ENCODE peak calls at places on chromosomes 4 and X, in five cellular contexts. W is cardiac muscle cell, L is dorsolateral prefrontal cortex, S is kidney, G is PC-3. M is an unnamed sample.
A peak's percentile ranks its signal among the peaks of the same experiment; 100 is the strongest.

GRCh38 chrX:109472939-109473713 is 8.8 kb downstream of the GUCY2F start:
- DNase-seq in W (peak; percentile 77), L (no peak), S (peak; percentile 43), G (peak; percentile 28), M (no peak)

GRCh38 chr4:146245899-146246298 is 31.6 kb downstream of the REELD1 start:
- DNase-seq in W (no peak), L (no peak), S (peak; percentile 84), G (no peak), M (no peak)

GRCh38 chrX:39002466-39002865 is 201.2 kb downstream of the MID1IP1 start:
- DNase-seq in W (no peak), L (no peak), S (no peak), G (peak; percentile 7), M (no peak)

GRCh38 chrX:33434256-33435092 is 223.1 kb upstream of the DMD start:
- DNase-seq in W (peak; percentile 82), L (peak; percentile 39), S (no peak), G (peak; percentile 66), M (peak; percentile 0)

GRCh38 chr4:141022221-141022760 is 111.0 kb downstream of the RNF150 start:
- DNase-seq in W (no peak), L (no peak), S (no peak), G (no peak), M (no peak)

GRCh38 chr4:143524211-143524610 is 10.7 kb downstream of the SMARCA5 start:
- DNase-seq in W (no peak), L (no peak), S (no peak), G (no peak), M (no peak)

GRCh38 chrX:10617964-10618342 is 2.4 kb downstream of the MID1 start:
- DNase-seq in W (no peak), L (no peak), S (no peak), G (peak; percentile 93), M (no peak)

GRCh38 chrX:2383735-2384134 is 117.0 kb downstream of the DHRSX start:
- DNase-seq in W (no peak), L (no peak), S (no peak), G (peak; percentile 64), M (no peak)

GRCh38 chr4:158161561-158162354 is 11.1 kb downstream of the GASK1B start:
- DNase-seq in W (no peak), L (no peak), S (no peak), G (peak; percentile 55), M (no peak)

GRCh38 chr4:185778307-185778706 is 33.7 kb downstream of the SORBS2 start:
- DNase-seq in W (no peak), L (no peak), S (no peak), G (peak; percentile 41), M (no peak)

GRCh38 chr4:96638132-96638531 is 798.2 kb downstream of the PDHA2 start:
- DNase-seq in W (no peak), L (no peak), S (no peak), G (no peak), M (no peak)

GRCh38 chr4:157222764-157223145 is 2.2 kb downstream of the GRIA2 start:
- DNase-seq in W (no peak), L (no peak), S (no peak), G (no peak), M (no peak)

GRCh38 chr4:69881173-69881773 is 21.3 kb upstream of the SULT1E1 start:
- DNase-seq in W (peak; percentile 54), L (no peak), S (no peak), G (peak; percentile 66), M (peak; percentile 8)

GRCh38 chr4:187103351-187103750 is 379.7 kb upstream of the FAT1 start:
- DNase-seq in W (no peak), L (no peak), S (no peak), G (no peak), M (no peak)

GRCh38 chr4:158193171-158193749 is 17.0 kb upstream of the TMEM144 start:
- DNase-seq in W (peak; percentile 43), L (no peak), S (no peak), G (peak; percentile 62), M (no peak)

GRCh38 chrX:145936769-145937168 is 119.1 kb downstream of the SLITRK2 start:
- DNase-seq in W (no peak), L (no peak), S (no peak), G (no peak), M (no peak)

GRCh38 chr4:125198916-125199315 is 115.8 kb upstream of the FAT4 start:
- DNase-seq in W (no peak), L (no peak), S (no peak), G (peak; percentile 48), M (no peak)

GRCh38 chr4:113433116-113433515 is 328.4 kb downstream of the CAMK2D start:
- DNase-seq in W (no peak), L (no peak), S (no peak), G (no peak), M (no peak)

GRCh38 chrX:12997898-12998687 is 23.2 kb downstream of the TMSB4X start:
- DNase-seq in W (no peak), L (peak; percentile 63), S (no peak), G (no peak), M (no peak)

GRCh38 chr4:76194325-76194724 is 19.3 kb downstream of the SCARB2 start:
- DNase-seq in W (no peak), L (no peak), S (no peak), G (peak; percentile 85), M (peak; percentile 74)

GRCh38 chrX:134776844-134777370 is 118.6 kb upstream of the PLAC1 start:
- DNase-seq in W (no peak), L (no peak), S (no peak), G (no peak), M (no peak)
- H3K27ac ChIP-seq in W (no peak overlapping the region), L (no peak overlapping the region), S (no peak overlapping the region), G (no peak overlapping the region), M (no peak overlapping the region)

DNA sequence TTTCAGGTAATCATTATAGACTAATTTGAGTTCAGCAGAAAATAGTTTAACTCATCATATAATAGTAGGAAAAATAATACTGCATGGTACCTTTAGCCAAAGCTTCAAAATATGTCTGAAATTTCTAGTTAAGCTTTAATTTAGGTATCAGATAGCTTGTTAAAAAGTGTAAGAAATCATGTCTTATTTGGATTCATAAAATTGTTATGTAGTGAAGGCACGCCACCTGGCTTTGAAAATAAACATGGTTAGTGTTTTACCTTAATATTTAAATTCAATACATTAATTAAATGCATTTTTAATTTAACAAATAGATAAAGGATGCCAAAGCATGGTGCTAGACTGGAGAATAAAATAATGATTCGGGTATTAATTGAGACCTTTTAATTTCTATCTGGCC is 211.4 kb downstream of the FSTL5 start:
- DNase-seq in W (no peak), L (no peak), S (no peak), G (peak; percentile 40), M (no peak)
- TF ChIP-seq CTCF in W (no peak), L (no peak), S (no peak), G (peak; percentile 55), M (no peak)

GRCh38 chr4:792729-793108 is 33.2 kb downstream of the CPLX1 start:
- DNase-seq in W (no peak), L (no peak), S (no peak), G (no peak), M (no peak)
- H3K4me3 ChIP-seq in W (no peak overlapping the region), L (no peak overlapping the region), S (no peak overlapping the region), G (peak overlapping the region; percentile 50), M (no peak overlapping the region)

GRCh38 chr4:162684371-162684700 is 482.4 kb downstream of the NAF1 start:
- DNase-seq in W (no peak), L (no peak), S (no peak), G (no peak), M (no peak)
- H3K27ac ChIP-seq in W (no peak overlapping the region), L (no peak overlapping the region), S (no peak overlapping the region), G (peak overlapping the region; percentile 81), M (no peak overlapping the region)

DNA sequence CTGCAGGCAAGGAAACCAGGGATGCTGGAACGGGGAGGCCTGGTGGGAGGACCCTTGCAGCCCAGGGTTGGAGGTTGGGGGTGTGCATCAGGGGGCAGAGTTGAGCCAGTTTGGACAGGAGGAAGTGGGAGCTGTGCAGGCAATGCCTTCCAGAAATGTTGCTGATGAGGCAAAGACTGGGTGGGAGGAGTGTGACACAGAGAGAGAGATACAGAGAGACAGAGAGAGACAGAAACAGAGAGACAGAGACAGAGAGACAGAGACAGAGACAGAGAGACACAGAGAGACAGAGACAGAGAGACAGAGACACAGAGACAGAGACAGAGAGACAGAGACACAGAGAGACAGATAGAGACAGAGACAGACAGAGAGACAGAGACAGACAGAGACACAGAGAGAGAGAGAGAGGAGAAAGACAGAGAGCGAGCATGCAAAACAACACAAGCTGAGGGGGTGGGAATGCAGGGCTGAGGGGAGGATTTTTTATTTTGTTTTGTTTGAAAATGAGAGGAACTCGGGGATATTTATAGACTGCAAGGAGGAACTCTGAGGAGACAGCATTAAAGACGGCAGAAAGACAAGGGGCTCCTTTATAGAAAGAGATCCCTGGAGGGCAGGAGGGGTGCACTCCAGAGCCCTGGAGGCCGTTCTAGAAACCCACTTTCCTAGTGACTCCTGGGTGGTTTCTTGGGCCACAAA is 1.9 kb upstream of the HAUS3 start:
- DNase-seq in W (peak; percentile 55), L (peak; percentile 39), S (peak; percentile 82), G (no peak), M (no peak)
- TF ChIP-seq CTCF in W (peak; percentile 44), L (no peak), S (peak; percentile 34), G (peak; percentile 24), M (peak; percentile 15)

DNA sequence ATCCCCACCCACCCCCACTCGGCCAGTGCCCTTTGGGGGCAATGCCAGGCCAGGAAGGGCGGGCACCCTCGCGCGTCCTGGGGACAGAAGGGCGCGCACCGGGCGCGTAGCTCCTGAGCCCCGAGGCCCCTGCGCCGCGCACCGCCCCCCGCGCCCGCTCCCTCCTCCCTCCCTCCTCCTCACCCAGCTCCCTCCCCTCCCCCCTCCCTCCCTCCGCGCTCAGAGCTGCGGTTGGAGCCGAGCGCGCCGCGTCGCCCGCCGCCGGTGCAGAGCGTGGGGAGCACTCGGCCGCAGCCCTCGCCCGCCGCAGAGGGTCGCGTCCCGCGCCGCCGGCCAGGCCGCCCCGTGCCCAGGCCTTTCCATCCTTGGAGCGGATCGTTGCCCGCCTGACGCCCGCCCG is at the start of gene ATP2B3:
- DNase-seq in W (no peak), L (no peak), S (no peak), G (no peak), M (no peak)
- H3K4me3 ChIP-seq in W (peak within 1 kb of the TSS; percentile 8), L (peak within 1 kb of the TSS; percentile 5), S (no peak within 1 kb of the TSS), G (no peak within 1 kb of the TSS), M (no peak within 1 kb of the TSS)

GRCh38 chr4:55458611-55459010 is 62.9 kb downstream of the TMEM165 start:
- DNase-seq in W (no peak), L (no peak), S (no peak), G (peak; percentile 63), M (no peak)
- H3K27ac ChIP-seq in W (no peak overlapping the region), L (no peak overlapping the region), S (no peak overlapping the region), G (peak overlapping the region; percentile 31), M (no peak overlapping the region)

GRCh38 chr4:67198757-67199156 is 346.5 kb downstream of the CENPC start:
- DNase-seq in W (peak; percentile 48), L (no peak), S (no peak), G (peak; percentile 77), M (no peak)
- TF ChIP-seq CTCF in W (peak; percentile 44), L (peak; percentile 11), S (no peak), G (peak; percentile 79), M (no peak)

GRCh38 chr4:122453384-122454000 is 3.0 kb downstream of the IL2 start:
- DNase-seq in W (no peak), L (no peak), S (no peak), G (no peak), M (no peak)

GRCh38 chr4:122456228-122457106 is at the start of gene IL2:
- DNase-seq in W (no peak), L (no peak), S (no peak), G (no peak), M (no peak)

GRCh38 chr4:122458625-122459024 is 2.1 kb upstream of the IL2 start:
- DNase-seq in W (peak; percentile 56), L (no peak), S (no peak), G (peak; percentile 73), M (no peak)
- H3K4me3 ChIP-seq in W (no peak overlapping the region), L (no peak overlapping the region), S (no peak overlapping the region), G (peak overlapping the region; percentile 67), M (no peak overlapping the region)

M was measured in AG04450.